ENCODE peak calls at places on chromosomes 13 and 19, in seven cellular contexts. M is mammary epithelial cell, W is GM23338, L is PC-9, D is IMR-90, U is uterus, N is dorsolateral prefrontal cortex. H is an unnamed sample.

GRCh38 chr19:35346193-35347052 is 1.3 kb upstream of the FFAR1 start:
- DNase-seq in M (peak; percentile 17), W (no peak), L (no peak), D (no peak), U (no peak), N (peak; percentile 32), H (peak; percentile 53)

GRCh38 chr13:106372199-106373160 is 163.0 kb downstream of the EFNB2 start:
- DNase-seq in M (no peak), W (no peak), L (peak; percentile 52), D (peak; percentile 54), U (no peak), N (no peak), H (no peak)

GRCh38 chr19:53868892-53869804 is 1.5 kb downstream of the MYADM start:
- DNase-seq in M (peak; percentile 81), W (peak; percentile 94), L (peak; percentile 80), D (peak; percentile 84), U (peak; percentile 92), N (peak; percentile 45), H (peak; percentile 89)

GRCh38 chr19:8137425-8137824 is 12.0 kb downstream of the FBN3 start:
- DNase-seq in M (no peak), W (no peak), L (peak; percentile 22), D (no peak), U (no peak), N (no peak), H (no peak)

GRCh38 chr19:1104452-1105216 is 840 bp downstream of the GPX4 start:
- DNase-seq in M (peak; percentile 75), W (peak; percentile 87), L (peak; percentile 54), D (peak; percentile 69), U (peak; percentile 70), N (peak; percentile 68), H (peak; percentile 60)

GRCh38 chr13:23688336-23688735 is 118.1 kb downstream of the TNFRSF19 start:
- DNase-seq in M (no peak), W (no peak), L (no peak), D (peak; percentile 40), U (no peak), N (no peak), H (no peak)

GRCh38 chr13:79245937-79246574 is 160.0 kb downstream of the RBM26 start:
- DNase-seq in M (no peak), W (peak; percentile 11), L (no peak), D (no peak), U (no peak), N (no peak), H (no peak)

GRCh38 chr13:112248406-112248760 is 127.8 kb upstream of the SPACA7 start:
- DNase-seq in M (no peak), W (no peak), L (no peak), D (no peak), U (no peak), N (no peak), H (no peak)

GRCh38 chr13:105997436-105998232 is 537.8 kb downstream of the EFNB2 start:
- DNase-seq in M (no peak), W (no peak), L (no peak), D (no peak), U (no peak), N (no peak), H (no peak)

GRCh38 chr13:112700291-112701060 is 10.6 kb downstream of the ATP11A start:
- DNase-seq in M (no peak), W (no peak), L (no peak), D (no peak), U (no peak), N (no peak), H (no peak)

GRCh38 chr19:39413269-39413902 is 917 bp downstream of the PLEKHG2 start:
- DNase-seq in M (no peak), W (peak; percentile 74), L (peak; percentile 11), D (peak; percentile 60), U (peak; percentile 71), N (no peak), H (no peak)

GRCh38 chr19:33781996-33782395 is 14.7 kb upstream of the KCTD15 start:
- DNase-seq in M (no peak), W (no peak), L (no peak), D (peak; percentile 2), U (no peak), N (no peak), H (no peak)

GRCh38 chr13:95788100-95788463 is 111.1 kb downstream of the DNAJC3 start:
- DNase-seq in M (no peak), W (no peak), L (no peak), D (no peak), U (no peak), N (no peak), H (no peak)

GRCh38 chr13:99203601-99204579 is 3.2 kb downstream of the UBAC2 start:
- DNase-seq in M (no peak), W (no peak), L (no peak), D (no peak), U (no peak), N (no peak), H (no peak)

GRCh38 chr13:79631260-79631659 is 150.3 kb downstream of the NDFIP2 start:
- DNase-seq in M (peak; percentile 97), W (peak; percentile 12), L (peak; percentile 90), D (peak; percentile 49), U (no peak), N (no peak), H (no peak)

GRCh38 chr13:39196957-39197644 is 158.8 kb downstream of the NHLRC3 start:
- DNase-seq in M (no peak), W (no peak), L (no peak), D (no peak), U (no peak), N (no peak), H (no peak)

GRCh38 chr13:29543230-29544215 is 52.0 kb downstream of the SLC7A1 start:
- DNase-seq in M (peak; percentile 4), W (peak; percentile 31), L (no peak), D (peak; percentile 60), U (no peak), N (no peak), H (no peak)

GRCh38 chr19:3687774-3688706 is 12.2 kb downstream of the PIP5K1C start:
- DNase-seq in M (peak; percentile 43), W (peak; percentile 71), L (no peak), D (no peak), U (peak; percentile 21), N (no peak), H (peak; percentile 34)

GRCh38 chr13:99086869-99087129 is 108.9 kb upstream of the DOCK9 start:
- DNase-seq in M (peak; percentile 42), W (no peak), L (no peak), D (no peak), U (no peak), N (no peak), H (peak; percentile 47)

GRCh38 chr13:107642841-107643240 is 572.5 kb downstream of the LIG4 start:
- DNase-seq in M (no peak), W (no peak), L (no peak), D (peak; percentile 55), U (no peak), N (no peak), H (no peak)

GRCh38 chr13:43085545-43085944 is 62.2 kb downstream of the DNAJC15 start:
- DNase-seq in M (peak; percentile 12), W (peak; percentile 43), L (no peak), D (peak; percentile 61), U (no peak), N (no peak), H (no peak)

GRCh38 chr13:99806671-99807070 is 164.9 kb downstream of the ZIC5 start:
- DNase-seq in M (no peak), W (no peak), L (no peak), D (no peak), U (no peak), N (no peak), H (no peak)

GRCh38 chr13:20489185-20489820 is 36.4 kb downstream of the CRYL1 start:
- DNase-seq in M (no peak), W (no peak), L (peak; percentile 53), D (peak; percentile 62), U (peak; percentile 31), N (peak; percentile 54), H (no peak)

GRCh38 chr13:108313382-108313781 is 43.9 kb downstream of the TNFSF13B start:
- DNase-seq in M (no peak), W (no peak), L (no peak), D (no peak), U (no peak), N (no peak), H (no peak)

GRCh38 chr13:32823597-32823996 is 192.6 kb upstream of the KL start:
- DNase-seq in M (no peak), W (no peak), L (no peak), D (no peak), U (no peak), N (no peak), H (no peak)

GRCh38 chr13:32825481-32825880 is 190.7 kb upstream of the KL start:
- DNase-seq in M (no peak), W (no peak), L (no peak), D (no peak), U (no peak), N (no peak), H (no peak)

GRCh38 chr13:32824061-32824460 is 192.2 kb upstream of the KL start:
- DNase-seq in M (no peak), W (no peak), L (no peak), D (no peak), U (no peak), N (no peak), H (no peak)

GRCh38 chr13:32824671-32825070 is 191.6 kb upstream of the KL start:
- DNase-seq in M (peak; percentile 29), W (peak; percentile 70), L (peak; percentile 96), D (peak; percentile 95), U (no peak), N (no peak), H (no peak)

GRCh38 chr13:32821149-32821688 is 195.0 kb upstream of the KL start:
- DNase-seq in M (no peak), W (no peak), L (no peak), D (no peak), U (no peak), N (no peak), H (no peak)
- H3K27ac ChIP-seq in M (no peak overlapping the region), W (no peak overlapping the region), L (no peak overlapping the region), D (no peak overlapping the region), U (no peak overlapping the region), N (no peak overlapping the region), H (no peak overlapping the region)

GRCh38 chr13:82758056-82758455 is 1124.2 kb downstream of the SLITRK1 start:
- DNase-seq in M (peak; percentile 46), W (peak; percentile 83), L (no peak), D (peak; percentile 17), U (no peak), N (no peak), H (no peak)
- TF ChIP-seq CTCF in M (peak; percentile 69), W (peak; percentile 74), L (peak; percentile 28), D (peak; percentile 25), U (no peak), N (no peak), H (no peak)

DNA sequence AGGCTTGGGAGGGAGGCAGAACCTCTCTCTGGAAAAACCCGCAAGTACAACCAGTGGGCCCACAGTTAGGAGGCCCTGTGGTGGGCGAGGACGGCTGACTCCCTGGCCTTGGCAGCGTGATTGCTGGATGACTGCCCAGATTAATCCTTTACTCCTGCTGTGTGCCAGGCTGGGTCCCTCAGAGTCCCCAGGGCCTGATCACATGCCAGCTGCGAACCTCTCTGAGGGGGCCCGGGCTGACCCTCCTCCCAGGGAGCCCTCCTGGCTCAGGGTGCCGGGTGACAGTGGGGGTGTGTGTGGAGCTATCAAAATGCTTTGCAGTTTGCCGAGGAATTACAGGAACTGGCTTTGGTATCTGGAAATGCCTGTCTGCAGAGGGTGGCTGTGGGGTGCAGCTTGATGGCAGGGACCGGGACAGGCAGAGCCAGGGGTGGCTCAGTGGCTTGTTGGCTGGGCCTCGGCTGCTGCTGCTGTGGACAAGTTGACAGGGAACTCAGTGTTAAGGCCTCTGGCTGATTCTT is 48.9 kb downstream of the DNM2 start:
- DNase-seq in M (no peak), W (no peak), L (no peak), D (peak; percentile 24), U (no peak), N (no peak), H (no peak)
- H3K27ac ChIP-seq in M (no peak overlapping the region), W (no peak overlapping the region), L (no peak overlapping the region), D (no peak overlapping the region), U (peak overlapping the region; percentile 10), N (peak overlapping the region; percentile 96), H (no peak overlapping the region)

GRCh38 chr13:46992383-46992952 is 95.6 kb upstream of the HTR2A start:
- DNase-seq in M (peak; percentile 32), W (peak; percentile 31), L (no peak), D (no peak), U (no peak), N (no peak), H (no peak)
- TF ChIP-seq CTCF in M (peak; percentile 59), W (peak; percentile 33), L (peak; percentile 39), D (peak; percentile 25), U (no peak), N (no peak), H (no peak)

H was measured in CD4-positive, alpha-beta T cell.